ENCODE peak calls at places on chromosome 1, in four cellular contexts. One of them, this sample, is unnamed.

GRCh38 chr1:149978547-149979023 is 31.9 kb downstream of the OTUD7B start:
- DNase-seq in CD4-positive, alpha-beta memory T cell: no peak
- DNase-seq in CD8-positive, alpha-beta memory T cell: no peak
- DNase-seq in cardiac fibroblast: peak; percentile 26
- DNase-seq in this sample: no peak

GRCh38 chr1:161486806-161487482 is 18.3 kb upstream of the FCGR2A start:
- DNase-seq in CD4-positive, alpha-beta memory T cell: peak; percentile 65
- DNase-seq in CD8-positive, alpha-beta memory T cell: peak; percentile 49
- DNase-seq in cardiac fibroblast: peak; percentile 78
- DNase-seq in this sample: peak; percentile 81

GRCh38 chr1:17010601-17011438 is 908 bp downstream of the ATP13A2 start:
- DNase-seq in CD4-positive, alpha-beta memory T cell: peak; percentile 7
- DNase-seq in CD8-positive, alpha-beta memory T cell: peak; percentile 11
- DNase-seq in cardiac fibroblast: peak; percentile 53
- DNase-seq in this sample: peak; percentile 33

GRCh38 chr1:4336507-4336906 is 317.9 kb upstream of the AJAP1 start:
- DNase-seq in CD4-positive, alpha-beta memory T cell: no peak
- DNase-seq in CD8-positive, alpha-beta memory T cell: no peak
- DNase-seq in cardiac fibroblast: no peak
- DNase-seq in this sample: no peak

GRCh38 chr1:40032240-40032891 is 8.2 kb upstream of the CAP1 start:
- DNase-seq in CD4-positive, alpha-beta memory T cell: peak; percentile 44
- DNase-seq in CD8-positive, alpha-beta memory T cell: peak; percentile 42
- DNase-seq in cardiac fibroblast: peak; percentile 84
- DNase-seq in this sample: peak; percentile 82

GRCh38 chr1:38783659-38784229 is 75.8 kb downstream of the RRAGC start:
- DNase-seq in CD4-positive, alpha-beta memory T cell: no peak
- DNase-seq in CD8-positive, alpha-beta memory T cell: no peak
- DNase-seq in cardiac fibroblast: no peak
- DNase-seq in this sample: no peak

GRCh38 chr1:19315378-19316206 is 3.5 kb downstream of the SLC66A1 start:
- DNase-seq in CD4-positive, alpha-beta memory T cell: no peak
- DNase-seq in CD8-positive, alpha-beta memory T cell: no peak
- DNase-seq in cardiac fibroblast: peak; percentile 42
- DNase-seq in this sample: peak; percentile 83

GRCh38 chr1:26858160-26858559 is 4.8 kb upstream of the SFN start:
- DNase-seq in CD4-positive, alpha-beta memory T cell: no peak
- DNase-seq in CD8-positive, alpha-beta memory T cell: no peak
- DNase-seq in cardiac fibroblast: no peak
- DNase-seq in this sample: no peak

GRCh38 chr1:29090937-29091618 is 32.6 kb downstream of the TMEM200B start:
- DNase-seq in CD4-positive, alpha-beta memory T cell: no peak
- DNase-seq in CD8-positive, alpha-beta memory T cell: no peak
- DNase-seq in cardiac fibroblast: no peak
- DNase-seq in this sample: no peak

GRCh38 chr1:116218922-116219321 is 107.7 kb downstream of the MAB21L3 start:
- DNase-seq in CD4-positive, alpha-beta memory T cell: no peak
- DNase-seq in CD8-positive, alpha-beta memory T cell: no peak
- DNase-seq in cardiac fibroblast: peak; percentile 7
- DNase-seq in this sample: no peak

GRCh38 chr1:156489166-156489934 is 11.2 kb downstream of the MEF2D start:
- DNase-seq in CD4-positive, alpha-beta memory T cell: peak; percentile 41
- DNase-seq in CD8-positive, alpha-beta memory T cell: peak; percentile 55
- DNase-seq in cardiac fibroblast: no peak
- DNase-seq in this sample: peak; percentile 82

GRCh38 chr1:156489935-156490293 is 10.7 kb downstream of the MEF2D start:
- DNase-seq in CD4-positive, alpha-beta memory T cell: no peak
- DNase-seq in CD8-positive, alpha-beta memory T cell: no peak
- DNase-seq in cardiac fibroblast: no peak
- DNase-seq in this sample: no peak

GRCh38 chr1:156491151-156491949 is 9.2 kb downstream of the MEF2D start:
- DNase-seq in CD4-positive, alpha-beta memory T cell: no peak
- DNase-seq in CD8-positive, alpha-beta memory T cell: no peak
- DNase-seq in cardiac fibroblast: no peak
- DNase-seq in this sample: peak; percentile 74

GRCh38 chr1:156492013-156492590 is 8.5 kb downstream of the MEF2D start:
- DNase-seq in CD4-positive, alpha-beta memory T cell: no peak
- DNase-seq in CD8-positive, alpha-beta memory T cell: no peak
- DNase-seq in cardiac fibroblast: no peak
- DNase-seq in this sample: peak; percentile 72

GRCh38 chr1:156490401-156491032 is 10.1 kb downstream of the MEF2D start:
- DNase-seq in CD4-positive, alpha-beta memory T cell: no peak
- DNase-seq in CD8-positive, alpha-beta memory T cell: no peak
- DNase-seq in cardiac fibroblast: no peak
- DNase-seq in this sample: peak; percentile 62
- H3K4me3 ChIP-seq in CD4-positive, alpha-beta memory T cell: peak overlapping the region; percentile 5
- H3K4me3 ChIP-seq in CD8-positive, alpha-beta memory T cell: peak overlapping the region; percentile 36
- H3K4me3 ChIP-seq in cardiac fibroblast: no peak overlapping the region
- H3K4me3 ChIP-seq in this sample: peak overlapping the region; percentile 79

GRCh38 chr1:13585996-13586395 is 2.4 kb downstream of the PDPN start:
- DNase-seq in CD4-positive, alpha-beta memory T cell: no peak
- DNase-seq in CD8-positive, alpha-beta memory T cell: no peak
- DNase-seq in cardiac fibroblast: no peak
- DNase-seq in this sample: no peak
- H3K4me3 ChIP-seq in CD4-positive, alpha-beta memory T cell: no peak overlapping the region
- H3K4me3 ChIP-seq in CD8-positive, alpha-beta memory T cell: no peak overlapping the region
- H3K4me3 ChIP-seq in cardiac fibroblast: no peak overlapping the region
- H3K4me3 ChIP-seq in this sample: no peak overlapping the region

GRCh38 chr1:10511494-10511885 is 36.7 kb downstream of the PEX14 start:
- DNase-seq in CD4-positive, alpha-beta memory T cell: no peak
- DNase-seq in CD8-positive, alpha-beta memory T cell: no peak
- DNase-seq in cardiac fibroblast: no peak
- DNase-seq in this sample: peak; percentile 30

GRCh38 chr1:10507111-10507879 is 32.5 kb downstream of the PEX14 start:
- DNase-seq in CD4-positive, alpha-beta memory T cell: peak; percentile 55
- DNase-seq in CD8-positive, alpha-beta memory T cell: peak; percentile 49
- DNase-seq in cardiac fibroblast: peak; percentile 93
- DNase-seq in this sample: peak; percentile 83

GRCh38 chr1:10508511-10508951 is 33.8 kb downstream of the PEX14 start:
- DNase-seq in CD4-positive, alpha-beta memory T cell: no peak
- DNase-seq in CD8-positive, alpha-beta memory T cell: no peak
- DNase-seq in cardiac fibroblast: no peak
- DNase-seq in this sample: no peak

GRCh38 chr1:10510520-10511493 is 36.1 kb downstream of the PEX14 start:
- DNase-seq in CD4-positive, alpha-beta memory T cell: peak; percentile 80
- DNase-seq in CD8-positive, alpha-beta memory T cell: peak; percentile 81
- DNase-seq in cardiac fibroblast: peak; percentile 76
- DNase-seq in this sample: peak; percentile 95

GRCh38 chr1:10509823-10510509 is 35.2 kb downstream of the PEX14 start:
- DNase-seq in CD4-positive, alpha-beta memory T cell: no peak
- DNase-seq in CD8-positive, alpha-beta memory T cell: no peak
- DNase-seq in cardiac fibroblast: no peak
- DNase-seq in this sample: no peak
- H3K4me3 ChIP-seq in CD4-positive, alpha-beta memory T cell: peak overlapping the region; percentile 26
- H3K4me3 ChIP-seq in CD8-positive, alpha-beta memory T cell: peak overlapping the region; percentile 55
- H3K4me3 ChIP-seq in cardiac fibroblast: no peak overlapping the region
- H3K4me3 ChIP-seq in this sample: no peak overlapping the region

GRCh38 chr1:172144445-172145060 is 275.9 kb upstream of the C1orf105 start:
- DNase-seq in CD4-positive, alpha-beta memory T cell: no peak
- DNase-seq in CD8-positive, alpha-beta memory T cell: no peak
- DNase-seq in cardiac fibroblast: peak; percentile 98
- DNase-seq in this sample: no peak

GRCh38 chr1:172138636-172139035 is 281.8 kb upstream of the C1orf105 start:
- DNase-seq in CD4-positive, alpha-beta memory T cell: no peak
- DNase-seq in CD8-positive, alpha-beta memory T cell: no peak
- DNase-seq in cardiac fibroblast: no peak
- DNase-seq in this sample: no peak

GRCh38 chr1:172143384-172144025 is 277.0 kb upstream of the C1orf105 start:
- DNase-seq in CD4-positive, alpha-beta memory T cell: no peak
- DNase-seq in CD8-positive, alpha-beta memory T cell: no peak
- DNase-seq in cardiac fibroblast: peak; percentile 94
- DNase-seq in this sample: no peak

GRCh38 chr1:172145231-172145651 is 275.2 kb upstream of the C1orf105 start:
- DNase-seq in CD4-positive, alpha-beta memory T cell: no peak
- DNase-seq in CD8-positive, alpha-beta memory T cell: no peak
- DNase-seq in cardiac fibroblast: peak; percentile 82
- DNase-seq in this sample: no peak

DNA sequence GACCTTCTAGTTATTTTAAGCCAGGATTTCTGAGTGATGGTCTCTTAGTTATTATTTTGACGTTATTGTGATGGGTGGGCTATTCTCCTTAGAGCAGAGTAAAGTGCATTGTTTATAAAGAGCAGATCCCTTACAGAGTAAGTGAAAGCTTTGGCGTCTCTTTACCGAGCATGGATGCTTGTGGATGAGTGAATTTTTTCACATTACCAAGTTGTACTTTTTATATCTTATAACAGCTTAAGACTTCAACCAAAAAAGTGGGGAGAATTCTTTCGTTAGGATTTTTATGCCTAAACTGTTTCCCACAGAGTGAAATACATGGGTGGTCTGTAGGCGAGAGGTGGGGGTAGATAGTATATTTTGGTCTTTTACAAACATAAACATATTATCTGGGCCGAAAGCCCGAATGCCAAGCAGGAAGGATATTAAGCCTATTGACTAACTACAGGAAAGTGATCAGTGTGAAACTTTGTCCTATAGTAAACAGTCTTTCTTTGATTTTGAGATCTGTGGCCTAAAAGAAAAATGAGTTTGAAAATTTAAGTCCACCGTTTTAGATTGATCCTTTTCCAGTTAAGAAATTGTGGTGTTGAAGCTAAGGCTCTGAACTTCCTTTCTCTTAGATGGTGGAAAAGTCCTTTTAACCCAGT is 279.0 kb upstream of the C1orf105 start:
- DNase-seq in CD4-positive, alpha-beta memory T cell: no peak
- DNase-seq in CD8-positive, alpha-beta memory T cell: no peak
- DNase-seq in cardiac fibroblast: no peak
- DNase-seq in this sample: no peak
- H3K4me3 ChIP-seq in CD4-positive, alpha-beta memory T cell: no peak overlapping the region
- H3K4me3 ChIP-seq in CD8-positive, alpha-beta memory T cell: no peak overlapping the region
- H3K4me3 ChIP-seq in cardiac fibroblast: peak overlapping the region; percentile 76
- H3K4me3 ChIP-seq in this sample: no peak overlapping the region

DNA sequence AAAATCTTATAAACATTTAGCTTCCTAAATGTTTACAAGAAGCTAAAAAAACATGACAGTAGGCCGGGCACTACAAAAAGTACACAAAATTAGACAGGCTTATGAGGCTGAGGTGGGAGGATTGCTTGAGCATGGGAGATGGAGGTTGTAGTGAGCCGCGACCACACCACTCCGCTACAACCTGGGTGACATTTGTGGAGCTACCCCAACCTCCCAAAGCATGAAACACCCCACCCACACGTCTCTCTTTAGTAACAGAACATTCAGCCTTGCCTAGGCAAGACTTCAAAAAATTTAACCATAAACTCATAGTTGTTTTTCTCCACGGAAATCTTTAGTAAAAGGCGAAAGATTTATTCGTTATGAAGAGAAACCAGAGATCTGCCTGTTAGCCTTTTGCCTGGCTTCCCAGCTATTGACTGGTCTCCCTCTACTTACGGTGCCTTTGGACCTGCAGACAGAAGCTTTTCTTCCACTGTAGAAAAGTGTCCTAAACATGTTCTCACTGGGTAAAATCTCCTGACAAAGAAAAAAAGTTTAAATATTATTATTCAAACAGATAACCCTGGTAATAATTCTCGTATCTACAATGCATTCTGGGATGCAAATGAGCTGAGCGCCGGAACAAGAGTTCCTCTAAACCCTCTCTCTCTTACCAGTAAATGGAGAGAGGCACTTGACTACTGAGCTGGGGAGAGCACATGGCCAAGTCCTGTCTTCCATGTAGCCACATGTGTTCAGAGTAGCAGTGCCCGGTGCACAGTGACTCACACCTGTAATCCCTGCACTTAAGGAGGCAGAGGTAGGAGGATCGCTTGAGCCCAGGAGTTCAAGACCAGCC is 9.2 kb downstream of the RNU5D-1 start:
- DNase-seq in CD4-positive, alpha-beta memory T cell: peak; percentile 77
- DNase-seq in CD8-positive, alpha-beta memory T cell: peak; percentile 75
- DNase-seq in cardiac fibroblast: peak; percentile 96
- DNase-seq in this sample: peak; percentile 100
- H3K4me3 ChIP-seq in CD4-positive, alpha-beta memory T cell: no peak overlapping the region
- H3K4me3 ChIP-seq in CD8-positive, alpha-beta memory T cell: no peak overlapping the region
- H3K4me3 ChIP-seq in cardiac fibroblast: no peak overlapping the region
- H3K4me3 ChIP-seq in this sample: no peak overlapping the region

GRCh38 chr1:202198360-202198711 is 4.7 kb downstream of the LGR6 start:
- DNase-seq in CD4-positive, alpha-beta memory T cell: no peak
- DNase-seq in CD8-positive, alpha-beta memory T cell: no peak
- DNase-seq in cardiac fibroblast: no peak
- DNase-seq in this sample: no peak

GRCh38 chr1:202200669-202201068 is 7.1 kb downstream of the LGR6 start:
- DNase-seq in CD4-positive, alpha-beta memory T cell: no peak
- DNase-seq in CD8-positive, alpha-beta memory T cell: no peak
- DNase-seq in cardiac fibroblast: no peak
- DNase-seq in this sample: no peak

GRCh38 chr1:202201266-202201665 is 7.7 kb downstream of the LGR6 start:
- DNase-seq in CD4-positive, alpha-beta memory T cell: peak; percentile 33
- DNase-seq in CD8-positive, alpha-beta memory T cell: peak; percentile 34
- DNase-seq in cardiac fibroblast: no peak
- DNase-seq in this sample: no peak

GRCh38 chr1:202199141-202199889 is 5.7 kb downstream of the LGR6 start:
- DNase-seq in CD4-positive, alpha-beta memory T cell: no peak
- DNase-seq in CD8-positive, alpha-beta memory T cell: no peak
- DNase-seq in cardiac fibroblast: no peak
- DNase-seq in this sample: no peak

DNA sequence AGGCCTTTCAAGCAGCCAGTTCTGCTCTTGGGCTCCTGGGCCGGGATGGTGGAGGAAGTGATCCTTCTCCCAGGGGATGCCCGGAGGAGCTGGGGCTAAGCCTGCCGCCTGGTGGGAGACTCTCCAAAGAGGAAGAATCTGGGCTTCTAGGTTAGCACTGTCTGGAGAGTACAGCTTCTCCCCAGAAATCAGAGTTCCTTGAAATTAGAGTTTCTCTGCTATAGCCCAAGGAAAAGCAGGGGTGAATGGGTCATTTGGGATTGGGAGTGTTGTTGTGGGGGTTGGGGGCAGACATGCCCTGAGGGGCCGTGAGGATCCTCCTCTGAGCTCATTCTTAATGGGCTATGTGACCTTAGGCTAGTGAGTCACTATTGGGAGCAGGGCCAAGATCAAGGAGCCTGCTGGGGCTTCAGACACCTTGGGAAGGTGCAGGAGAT is 6.5 kb downstream of the LGR6 start:
- DNase-seq in CD4-positive, alpha-beta memory T cell: no peak
- DNase-seq in CD8-positive, alpha-beta memory T cell: no peak
- DNase-seq in cardiac fibroblast: peak; percentile 10
- DNase-seq in this sample: no peak
- H3K4me3 ChIP-seq in CD4-positive, alpha-beta memory T cell: no peak overlapping the region
- H3K4me3 ChIP-seq in CD8-positive, alpha-beta memory T cell: no peak overlapping the region
- H3K4me3 ChIP-seq in cardiac fibroblast: no peak overlapping the region
- H3K4me3 ChIP-seq in this sample: no peak overlapping the region

DNA sequence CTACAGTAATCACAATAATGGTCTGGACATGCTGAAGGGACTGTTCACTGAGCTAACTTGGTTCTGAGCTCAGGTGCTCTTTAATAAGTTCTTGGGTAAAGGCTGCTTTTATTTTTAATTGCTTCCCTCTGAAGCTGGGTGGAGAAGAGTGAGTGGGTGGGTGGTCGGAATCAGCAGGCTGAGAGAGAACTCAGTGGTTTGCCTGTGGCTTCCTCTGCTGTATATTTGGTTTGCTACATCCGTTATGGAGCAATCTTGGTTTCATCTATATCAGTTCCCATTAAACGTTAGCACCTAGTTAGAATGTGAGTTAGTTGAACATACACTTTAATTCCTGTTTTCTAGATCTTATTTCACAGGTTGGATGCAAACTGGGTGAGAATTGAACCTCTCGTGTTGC is 23.3 kb downstream of the CNIH4 start:
- DNase-seq in CD4-positive, alpha-beta memory T cell: peak; percentile 62
- DNase-seq in CD8-positive, alpha-beta memory T cell: peak; percentile 66
- DNase-seq in cardiac fibroblast: no peak
- DNase-seq in this sample: peak; percentile 68
- H3K4me3 ChIP-seq in CD4-positive, alpha-beta memory T cell: no peak overlapping the region
- H3K4me3 ChIP-seq in CD8-positive, alpha-beta memory T cell: peak overlapping the region; percentile 26
- H3K4me3 ChIP-seq in cardiac fibroblast: no peak overlapping the region
- H3K4me3 ChIP-seq in this sample: no peak overlapping the region